ENCODE peak calls at places on chromosomes 6 and 20, in five cellular contexts. T is A549, U is HepG2, R is GM23338, E is K562. N is an unnamed sample.

GRCh38 chr20:37346526-37347346 is 796 bp downstream of the SRC start:
- DNase-seq in T (no peak), U (no peak), R (peak; percentile 59), E (peak; percentile 9), N (no peak)

GRCh38 chr6:44917430-44917829 is 410.7 kb upstream of the RUNX2 start:
- DNase-seq in T (no peak), U (no peak), R (no peak), E (no peak), N (no peak)

GRCh38 chr6:112150363-112150762 is 63.0 kb downstream of the FAM229B start:
- DNase-seq in T (peak; percentile 1), U (no peak), R (no peak), E (no peak), N (no peak)

GRCh38 chr6:17968081-17968518 is 19.3 kb downstream of the KIF13A start:
- DNase-seq in T (no peak), U (no peak), R (no peak), E (no peak), N (no peak)

GRCh38 chr20:63576311-63576710 is 2.3 kb upstream of the HELZ2 start:
- DNase-seq in T (no peak), U (no peak), R (no peak), E (no peak), N (no peak)

GRCh38 chr6:165552248-165552736 is 110.7 kb downstream of the PDE10A start:
- DNase-seq in T (peak; percentile 76), U (no peak), R (peak; percentile 15), E (no peak), N (no peak)

GRCh38 chr6:168128006-168128630 is 49.1 kb upstream of the FRMD1 start:
- DNase-seq in T (no peak), U (no peak), R (no peak), E (no peak), N (no peak)

GRCh38 chr6:44219053-44219814 is 2.5 kb downstream of the MYMX start:
- DNase-seq in T (peak; percentile 57), U (peak; percentile 80), R (peak; percentile 97), E (peak; percentile 90), N (no peak)

GRCh38 chr20:33825340-33826269 is 14.5 kb downstream of the CHMP4B start:
- DNase-seq in T (no peak), U (peak; percentile 86), R (no peak), E (no peak), N (no peak)

GRCh38 chr20:32526561-32526960 is 58.6 kb downstream of the NOL4L start:
- DNase-seq in T (no peak), U (no peak), R (no peak), E (no peak), N (no peak)

GRCh38 chr6:139698526-139699182 is 324.2 kb upstream of the CITED2 start:
- DNase-seq in T (no peak), U (no peak), R (no peak), E (no peak), N (no peak)

GRCh38 chr6:157126183-157127098 is 196.9 kb downstream of the TMEM242 start:
- DNase-seq in T (no peak), U (no peak), R (peak; percentile 32), E (no peak), N (no peak)

GRCh38 chr20:4082406-4083102 is 67.2 kb upstream of the RNF24 start:
- DNase-seq in T (no peak), U (peak; percentile 89), R (peak; percentile 87), E (peak; percentile 73), N (peak; percentile 59)

GRCh38 chr6:4139272-4139671 is 3.9 kb upstream of the ECI2 start:
- DNase-seq in T (no peak), U (no peak), R (no peak), E (no peak), N (no peak)

GRCh38 chr6:37506479-37506878 is 6.8 kb upstream of the CCDC167 start:
- DNase-seq in T (no peak), U (no peak), R (no peak), E (no peak), N (no peak)

GRCh38 chr6:37511910-37512399 is 12.3 kb upstream of the CCDC167 start:
- DNase-seq in T (no peak), U (no peak), R (no peak), E (no peak), N (no peak)

GRCh38 chr6:37503486-37503980 is 3.8 kb upstream of the CCDC167 start:
- DNase-seq in T (no peak), U (no peak), R (no peak), E (no peak), N (no peak)

GRCh38 chr6:37507082-37507481 is 7.4 kb upstream of the CCDC167 start:
- DNase-seq in T (no peak), U (no peak), R (peak; percentile 53), E (no peak), N (no peak)

DNA sequence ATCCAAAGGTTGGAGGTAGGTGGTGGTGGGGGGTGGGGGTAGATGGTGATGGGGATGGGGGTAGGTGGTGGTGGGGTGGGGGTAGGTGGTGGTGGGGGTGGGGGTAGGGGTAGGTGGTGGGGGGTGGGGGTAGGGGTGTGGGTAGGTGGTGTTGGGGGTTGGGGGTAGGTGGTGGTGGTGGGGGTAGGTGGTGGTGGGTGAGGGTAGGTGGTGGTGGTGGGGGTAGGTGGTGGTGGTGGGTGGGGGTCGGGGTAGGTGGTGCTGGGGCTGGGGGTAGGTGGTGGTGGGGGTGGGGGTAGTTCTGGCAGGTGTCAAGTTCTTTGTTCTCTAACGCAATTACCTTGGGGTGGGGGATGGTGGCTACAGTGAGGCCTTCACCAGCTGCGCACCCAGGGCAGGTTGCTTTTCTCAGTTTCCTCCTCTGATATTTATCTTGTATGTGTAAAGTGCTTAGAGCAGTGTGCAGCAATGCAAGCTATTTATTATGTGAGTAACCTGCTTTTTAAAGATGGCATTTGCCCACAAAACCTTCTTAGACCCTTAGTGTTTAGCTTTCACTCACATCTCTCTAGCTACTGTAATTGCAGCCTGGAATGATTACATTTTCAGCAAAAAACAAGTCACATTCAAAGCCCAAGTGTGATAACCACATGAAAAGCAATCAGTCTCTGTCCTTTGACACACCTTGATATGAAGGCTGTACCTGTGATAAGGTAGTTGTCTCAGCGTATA is 8.2 kb upstream of the CCDC167 start:
- DNase-seq in T (no peak), U (no peak), R (no peak), E (no peak), N (no peak)
- TF ChIP-seq JUNB in T (no peak), U (no peak), R (no peak), E (no peak), N (no peak)

GRCh38 chr6:12065321-12066140 is 53.4 kb downstream of the HIVEP1 start:
- DNase-seq in T (no peak), U (no peak), R (peak; percentile 37), E (no peak), N (no peak)

GRCh38 chr6:12066297-12066696 is 54.2 kb downstream of the HIVEP1 start:
- DNase-seq in T (no peak), U (no peak), R (no peak), E (no peak), N (no peak)

GRCh38 chr6:12064538-12064937 is 52.4 kb downstream of the HIVEP1 start:
- DNase-seq in T (no peak), U (no peak), R (no peak), E (no peak), N (no peak)

GRCh38 chr6:12062605-12063004 is 50.5 kb downstream of the HIVEP1 start:
- DNase-seq in T (no peak), U (no peak), R (no peak), E (no peak), N (no peak)

DNA sequence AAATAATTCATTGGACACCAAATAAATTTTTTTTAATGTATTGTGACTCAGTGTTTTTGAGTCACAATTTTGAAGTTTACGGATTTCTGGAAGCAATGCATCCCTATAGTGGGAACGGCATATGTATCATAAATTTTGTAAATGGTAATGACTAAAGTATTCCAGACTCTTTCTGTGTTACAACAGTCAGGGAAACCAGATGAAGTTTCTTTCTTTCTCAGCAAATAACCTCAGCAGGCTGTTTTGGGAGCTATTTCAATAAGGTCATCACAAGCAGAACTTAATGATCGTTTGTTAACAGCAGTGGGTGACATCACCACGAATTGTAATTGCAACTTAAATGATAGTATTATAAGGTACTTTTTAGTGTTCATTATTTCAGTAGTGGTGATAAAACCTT is 52.0 kb downstream of the HIVEP1 start:
- DNase-seq in T (no peak), U (no peak), R (no peak), E (no peak), N (no peak)
- TF ChIP-seq JUNB in T (no peak), U (no peak), R (no peak), E (no peak), N (peak; percentile 80)

GRCh38 chr20:44738779-44739477 is 6.7 kb upstream of the KCNK15 start:
- DNase-seq in T (peak; percentile 94), U (peak; percentile 89), R (peak; percentile 93), E (peak; percentile 86), N (peak; percentile 63)

GRCh38 chr20:44734938-44735337 is 10.7 kb upstream of the KCNK15 start:
- DNase-seq in T (peak; percentile 81), U (no peak), R (peak; percentile 82), E (peak; percentile 33), N (no peak)

GRCh38 chr20:44735816-44736169 is 9.9 kb upstream of the KCNK15 start:
- DNase-seq in T (no peak), U (no peak), R (no peak), E (no peak), N (no peak)

GRCh38 chr20:44737116-44737515 is 8.5 kb upstream of the KCNK15 start:
- DNase-seq in T (no peak), U (no peak), R (no peak), E (no peak), N (no peak)

DNA sequence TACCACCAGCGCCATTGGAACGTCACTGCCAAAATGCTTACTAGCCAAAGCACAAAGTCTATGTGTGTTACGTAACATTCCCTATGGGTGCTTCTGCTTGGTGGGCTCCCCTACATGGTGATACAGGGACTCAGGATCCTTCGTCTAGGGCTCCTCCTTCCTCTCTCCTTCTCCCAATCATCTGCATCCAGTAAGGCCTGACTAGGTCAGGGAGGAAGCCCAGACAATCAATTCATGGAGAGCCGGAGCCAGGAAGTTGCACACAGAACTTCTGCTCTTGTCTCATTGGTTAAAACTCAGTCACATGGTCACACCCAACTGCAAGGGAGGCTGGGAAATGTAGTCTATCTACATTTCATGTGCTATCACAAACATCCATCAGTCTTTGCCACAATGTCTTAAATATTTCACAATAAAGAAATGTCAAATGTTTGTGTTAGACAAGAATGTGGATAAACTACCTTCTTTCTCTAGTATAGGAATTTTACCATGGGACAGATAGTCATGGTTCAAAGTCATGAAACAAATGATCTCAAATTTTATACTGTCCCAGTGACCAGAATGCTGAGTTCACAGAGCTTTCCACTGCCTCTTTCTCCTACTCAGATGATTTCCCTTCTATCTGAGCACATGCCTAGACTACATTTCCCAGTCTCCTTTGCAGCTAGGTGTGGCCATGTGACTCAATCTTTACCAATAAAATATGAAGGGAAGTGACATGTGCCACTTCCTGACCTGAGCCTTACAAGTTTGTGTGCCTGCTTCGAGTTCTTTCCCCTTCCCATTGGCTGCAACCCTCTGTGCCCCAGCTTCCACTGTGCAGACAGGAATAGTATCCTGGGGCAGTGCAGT is 9.3 kb upstream of the KCNK15 start:
- DNase-seq in T (peak; percentile 97), U (peak; percentile 96), R (peak; percentile 95), E (peak; percentile 74), N (no peak)
- TF ChIP-seq JUNB in T (no peak), U (peak; percentile 21), R (no peak), E (no peak), N (no peak)

GRCh38 chr20:19864130-19864529 is 106.1 kb downstream of the RIN2 start:
- DNase-seq in T (peak; percentile 82), U (no peak), R (no peak), E (no peak), N (no peak)

GRCh38 chr20:19868383-19868782 is 110.3 kb downstream of the RIN2 start:
- DNase-seq in T (no peak), U (no peak), R (no peak), E (no peak), N (no peak)

GRCh38 chr20:19867940-19868371 is 109.9 kb downstream of the RIN2 start:
- DNase-seq in T (no peak), U (no peak), R (no peak), E (no peak), N (no peak)

GRCh38 chr20:19867074-19867473 is 109.0 kb downstream of the RIN2 start:
- DNase-seq in T (no peak), U (no peak), R (no peak), E (no peak), N (no peak)

GRCh38 chr20:19866070-19866469 is 108.0 kb downstream of the RIN2 start:
- DNase-seq in T (no peak), U (no peak), R (no peak), E (no peak), N (no peak)
- TF ChIP-seq JUNB in T (no peak), U (no peak), R (no peak), E (no peak), N (no peak)

N was measured in GM12878.